ENCODE peak calls at places on chromosome 18, in ten cellular contexts. K is neural progenitor cell, L is epithelial cell of esophagus, F is MCF 10A, E is IMR-90, M is chondrocyte, H is B cell, I is transverse colon, V is DND-41, Z is HFF-Myc. B is an unnamed sample.

GRCh38 chr18:45291616-45292612 is 323.4 kb upstream of the SLC14A2 start:
- DNase-seq in L (peak; percentile 41), K (peak; percentile 35), F (peak; percentile 57), H (no peak), I (no peak), V (no peak), M (no peak), E (no peak), Z (no peak), B (no peak)

GRCh38 chr18:62210138-62210537 is 23.1 kb downstream of the RELCH start:
- DNase-seq in V (no peak), F (no peak), E (no peak), H (no peak), K (no peak), M (no peak), Z (no peak), L (no peak), I (no peak), B (no peak)

GRCh38 chr18:61333271-61333745 is at the start of gene CDH20:
- DNase-seq in I (no peak), K (peak; percentile 79), Z (no peak), M (no peak), E (no peak), V (no peak), H (no peak), L (no peak), F (no peak), B (no peak)

GRCh38 chr18:41875094-41875780 is 79.8 kb upstream of the PIK3C3 start:
- DNase-seq in H (no peak), I (no peak), L (peak; percentile 71), Z (no peak), V (no peak), E (peak; percentile 73), F (peak; percentile 71), M (no peak), K (no peak), B (no peak)

GRCh38 chr18:13710460-13710859 is 15.9 kb downstream of the FAM210A start:
- DNase-seq in L (peak; percentile 97), F (peak; percentile 64), V (no peak), M (no peak), H (no peak), K (no peak), E (peak; percentile 22), I (no peak), Z (no peak), B (no peak)

GRCh38 chr18:59063300-59063895 is 76.3 kb upstream of the SEC11C start:
- DNase-seq in M (no peak), I (no peak), V (no peak), E (no peak), K (no peak), F (no peak), H (no peak), Z (no peak), L (no peak), B (no peak)

GRCh38 chr18:24595556-24595955 is 135.1 kb downstream of the HRH4 start:
- DNase-seq in E (no peak), M (no peak), Z (no peak), I (no peak), F (no peak), V (no peak), L (no peak), K (peak; percentile 45), H (no peak), B (no peak)

GRCh38 chr18:23631746-23632145 is 31.0 kb downstream of the ANKRD29 start:
- DNase-seq in Z (no peak), E (no peak), V (no peak), I (no peak), K (peak; percentile 48), F (peak; percentile 62), M (no peak), L (peak; percentile 85), H (no peak), B (no peak)

GRCh38 chr18:47427951-47428350 is 176.5 kb upstream of the SKOR2 start:
- DNase-seq in L (no peak), K (no peak), V (no peak), H (no peak), Z (no peak), M (no peak), E (no peak), F (no peak), I (no peak), B (no peak)

GRCh38 chr18:70415823-70416488 is 127.1 kb downstream of the SOCS6 start:
- DNase-seq in M (no peak), K (no peak), I (peak; percentile 31), E (no peak), F (peak; percentile 62), H (no peak), Z (no peak), V (no peak), L (peak; percentile 84), B (no peak)

GRCh38 chr18:59606193-59607175 is 90.7 kb downstream of the CCBE1 start:
- DNase-seq in F (no peak), H (no peak), Z (peak; percentile 66), I (no peak), V (no peak), M (no peak), K (no peak), L (no peak), E (peak; percentile 89), B (no peak)

GRCh38 chr18:7784171-7784570 is 217.1 kb downstream of the PTPRM start:
- DNase-seq in M (no peak), E (no peak), I (no peak), K (peak; percentile 9), V (no peak), H (no peak), L (no peak), Z (no peak), F (peak; percentile 54), B (no peak)

GRCh38 chr18:79603321-79604204 is 76.0 kb upstream of the CTDP1 start:
- DNase-seq in I (peak; percentile 4), H (no peak), Z (no peak), E (no peak), F (no peak), M (peak; percentile 81), V (no peak), K (no peak), L (no peak), B (no peak)

GRCh38 chr18:79429785-79430281 is 34.1 kb downstream of the NFATC1 start:
- DNase-seq in F (no peak), Z (no peak), V (no peak), I (no peak), E (no peak), H (no peak), L (no peak), K (no peak), M (no peak), B (no peak)

DNA sequence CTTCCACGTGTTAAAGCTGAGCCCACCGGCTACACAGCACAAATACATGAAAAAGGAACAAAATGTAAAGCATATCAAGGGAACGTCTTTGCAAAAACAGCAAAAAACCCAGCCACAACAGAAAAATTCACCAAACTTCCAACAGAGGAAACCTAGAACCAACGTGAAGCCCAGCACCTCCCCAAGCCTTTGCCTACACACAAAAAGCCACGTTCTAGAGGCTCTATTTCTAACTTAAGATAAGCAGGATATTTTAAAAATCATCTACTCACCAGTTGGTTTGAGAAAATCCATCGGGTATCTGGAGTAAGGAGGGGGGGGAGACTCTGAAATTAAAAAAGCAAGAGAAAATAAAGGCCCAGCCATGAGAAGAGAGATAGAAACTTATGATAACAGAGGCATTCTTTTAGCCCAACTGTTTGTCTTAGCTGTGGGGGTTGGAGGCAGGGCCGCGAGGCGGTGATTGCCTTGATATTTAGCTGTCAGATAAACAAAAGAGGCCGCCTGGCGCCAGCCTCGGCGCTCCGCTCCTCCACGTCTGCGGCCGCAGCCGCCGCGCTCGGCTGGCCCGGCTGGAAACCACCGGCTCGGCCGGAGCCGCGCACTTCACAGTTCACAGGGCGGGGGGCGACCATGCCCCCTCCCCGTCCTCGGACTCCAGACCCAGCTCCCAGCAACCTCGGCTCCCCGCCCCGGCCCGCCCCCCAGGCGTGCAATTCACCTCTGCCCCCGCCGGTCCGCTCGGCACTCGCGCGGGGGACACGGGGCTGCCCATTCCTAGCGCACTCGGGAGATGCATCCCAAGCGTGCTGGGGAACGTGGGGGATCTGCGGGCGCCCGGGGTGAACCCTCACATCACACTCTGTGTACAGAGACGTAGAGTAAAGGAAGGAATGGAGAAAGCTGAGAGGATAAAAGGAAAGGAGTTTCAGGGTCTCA is 2.4 kb downstream of the SMAD7 start:
- DNase-seq in K (peak; percentile 88), M (no peak), I (peak; percentile 70), F (peak; percentile 55), Z (no peak), V (peak; percentile 60), H (peak; percentile 89), L (peak; percentile 45), E (peak; percentile 86), B (peak; percentile 60)
- TF ChIP-seq CTCF in K (no peak), M (peak; percentile 20), I (no peak), F (no peak), Z (no peak), V (no peak), H (peak; percentile 6), L (no peak), E (peak; percentile 34), B (no peak)

GRCh38 chr18:27142891-27143290 is 42.2 kb downstream of the CHST9 start:
- DNase-seq in F (no peak), H (no peak), M (no peak), L (no peak), I (no peak), E (no peak), K (no peak), V (no peak), Z (no peak), B (no peak)
- TF ChIP-seq CTCF in F (no peak), H (no peak), M (no peak), L (no peak), I (no peak), E (no peak), K (no peak), V (no peak), Z (no peak), B (no peak)

DNA sequence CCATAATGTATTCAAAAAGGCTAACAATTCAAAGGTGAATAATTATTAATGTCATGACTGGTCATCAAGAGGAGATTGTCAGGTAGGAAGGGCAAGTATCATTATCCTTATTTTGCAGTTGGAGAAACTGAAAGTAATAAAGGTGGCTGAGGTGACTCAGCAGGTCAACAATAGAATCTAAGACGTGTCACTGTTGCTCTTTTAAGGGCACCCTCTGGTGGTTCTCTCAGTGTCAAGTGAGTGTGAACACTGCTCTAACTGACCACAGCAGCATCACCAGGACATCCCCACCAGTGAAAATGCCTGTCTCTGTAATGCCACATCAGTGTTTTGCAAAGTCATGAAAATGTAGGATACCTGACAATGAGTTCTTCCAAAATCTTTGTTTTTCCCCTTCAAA is 69.7 kb downstream of the DCC start:
- DNase-seq in M (no peak), K (no peak), I (peak; percentile 8), Z (no peak), E (no peak), F (peak; percentile 51), V (no peak), L (peak; percentile 3), H (no peak), B (no peak)
- TF ChIP-seq CTCF in M (no peak), K (no peak), I (no peak), Z (no peak), E (no peak), F (no peak), V (no peak), L (no peak), H (no peak), B (no peak)

DNA sequence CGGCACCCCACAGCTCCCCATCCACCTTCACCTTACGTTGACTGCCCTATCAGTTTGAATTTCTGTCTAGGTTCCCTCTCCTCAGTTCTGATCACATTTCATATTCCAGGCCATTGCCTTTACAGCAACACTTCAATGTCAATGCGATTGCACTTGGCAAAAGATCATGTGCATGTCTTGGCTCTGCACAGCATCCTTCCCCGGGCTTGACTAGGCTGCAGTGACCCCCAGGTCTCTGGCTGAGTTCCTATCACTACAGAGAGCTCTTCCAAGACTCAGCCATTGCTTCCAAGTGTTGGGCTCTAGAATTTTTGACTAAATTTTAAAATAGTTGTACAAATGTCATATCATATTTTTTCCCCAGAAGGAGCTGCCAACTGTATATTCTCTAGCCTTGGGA is 103.9 kb upstream of the NEDD4L start:
- DNase-seq in K (no peak), I (no peak), M (no peak), E (no peak), Z (no peak), H (no peak), L (no peak), F (no peak), V (no peak), B (no peak)
- TF ChIP-seq CTCF in K (no peak), I (no peak), M (no peak), E (no peak), Z (no peak), H (no peak), L (no peak), F (no peak), V (no peak), B (no peak)

B was measured in OCI-LY7.